ENCODE peak calls at places on chromosome 19, in ten cellular contexts. One of them, this sample, is unnamed.

GRCh38 chr19:42295831-42296525 is 6.0 kb upstream of the PRR19 start:
- DNase-seq in naive B cell: peak; percentile 87
- DNase-seq in A549: peak; percentile 86
- DNase-seq in ELF-1: peak; percentile 89
- DNase-seq in breast epithelium: peak; percentile 84
- DNase-seq in stimulated activated CD8-positive, alpha-beta memory T cell treated with anti-CD3 and anti-CD28 coated beads, Interleukin-4, amount 100 ng/mL, for 1 hour: peak; percentile 84
- DNase-seq in NCI-H524: peak; percentile 73
- DNase-seq in RPMI8226: peak; percentile 72
- DNase-seq in NCI-H510A treated with DMSO at 0.1 percent for 48 hours: peak; percentile 85
- DNase-seq in EL: peak; percentile 56
- DNase-seq in this sample: peak; percentile 89

GRCh38 chr19:2261438-2262172 is 5.4 kb upstream of the JSRP1 start:
- DNase-seq in breast epithelium: no peak
- DNase-seq in A549: peak; percentile 56
- DNase-seq in EL: no peak
- DNase-seq in NCI-H524: peak; percentile 31
- DNase-seq in naive B cell: no peak
- DNase-seq in stimulated activated CD8-positive, alpha-beta memory T cell treated with anti-CD3 and anti-CD28 coated beads, Interleukin-4, amount 100 ng/mL, for 1 hour: no peak
- DNase-seq in NCI-H510A treated with DMSO at 0.1 percent for 48 hours: no peak
- DNase-seq in RPMI8226: peak; percentile 66
- DNase-seq in ELF-1: peak; percentile 41
- DNase-seq in this sample: no peak

GRCh38 chr19:43538922-43539321 is 5.9 kb downstream of the ZNF575 start:
- DNase-seq in NCI-H510A treated with DMSO at 0.1 percent for 48 hours: no peak
- DNase-seq in stimulated activated CD8-positive, alpha-beta memory T cell treated with anti-CD3 and anti-CD28 coated beads, Interleukin-4, amount 100 ng/mL, for 1 hour: no peak
- DNase-seq in ELF-1: no peak
- DNase-seq in breast epithelium: no peak
- DNase-seq in NCI-H524: no peak
- DNase-seq in naive B cell: no peak
- DNase-seq in EL: no peak
- DNase-seq in RPMI8226: no peak
- DNase-seq in A549: no peak
- DNase-seq in this sample: no peak

GRCh38 chr19:43460362-43461016 is 4.9 kb downstream of the LYPD3 start:
- DNase-seq in ELF-1: no peak
- DNase-seq in RPMI8226: no peak
- DNase-seq in A549: no peak
- DNase-seq in breast epithelium: no peak
- DNase-seq in EL: no peak
- DNase-seq in stimulated activated CD8-positive, alpha-beta memory T cell treated with anti-CD3 and anti-CD28 coated beads, Interleukin-4, amount 100 ng/mL, for 1 hour: no peak
- DNase-seq in naive B cell: no peak
- DNase-seq in NCI-H524: no peak
- DNase-seq in NCI-H510A treated with DMSO at 0.1 percent for 48 hours: no peak
- DNase-seq in this sample: no peak

GRCh38 chr19:57511484-57511883 is 11.7 kb downstream of the ZNF773 start:
- DNase-seq in breast epithelium: no peak
- DNase-seq in NCI-H524: no peak
- DNase-seq in A549: no peak
- DNase-seq in RPMI8226: no peak
- DNase-seq in EL: no peak
- DNase-seq in ELF-1: no peak
- DNase-seq in NCI-H510A treated with DMSO at 0.1 percent for 48 hours: no peak
- DNase-seq in stimulated activated CD8-positive, alpha-beta memory T cell treated with anti-CD3 and anti-CD28 coated beads, Interleukin-4, amount 100 ng/mL, for 1 hour: no peak
- DNase-seq in naive B cell: no peak
- DNase-seq in this sample: no peak

GRCh38 chr19:16654621-16655020 is 5.3 kb downstream of the SMIM7 start:
- DNase-seq in ELF-1: no peak
- DNase-seq in NCI-H510A treated with DMSO at 0.1 percent for 48 hours: no peak
- DNase-seq in NCI-H524: peak; percentile 22
- DNase-seq in stimulated activated CD8-positive, alpha-beta memory T cell treated with anti-CD3 and anti-CD28 coated beads, Interleukin-4, amount 100 ng/mL, for 1 hour: no peak
- DNase-seq in RPMI8226: no peak
- DNase-seq in A549: no peak
- DNase-seq in naive B cell: no peak
- DNase-seq in EL: no peak
- DNase-seq in breast epithelium: no peak
- DNase-seq in this sample: no peak

GRCh38 chr19:18612772-18613588 is at the start of gene TMEM59L:
- DNase-seq in ELF-1: no peak
- DNase-seq in EL: no peak
- DNase-seq in A549: no peak
- DNase-seq in NCI-H510A treated with DMSO at 0.1 percent for 48 hours: peak; percentile 3
- DNase-seq in stimulated activated CD8-positive, alpha-beta memory T cell treated with anti-CD3 and anti-CD28 coated beads, Interleukin-4, amount 100 ng/mL, for 1 hour: no peak
- DNase-seq in breast epithelium: no peak
- DNase-seq in naive B cell: peak; percentile 48
- DNase-seq in RPMI8226: no peak
- DNase-seq in NCI-H524: no peak
- DNase-seq in this sample: peak; percentile 57

GRCh38 chr19:55116232-55117062 is 990 bp downstream of the PPP1R12C start:
- DNase-seq in naive B cell: peak; percentile 31
- DNase-seq in breast epithelium: peak; percentile 44
- DNase-seq in NCI-H510A treated with DMSO at 0.1 percent for 48 hours: peak; percentile 27
- DNase-seq in NCI-H524: peak; percentile 25
- DNase-seq in ELF-1: peak; percentile 54
- DNase-seq in EL: peak; percentile 76
- DNase-seq in RPMI8226: peak; percentile 73
- DNase-seq in stimulated activated CD8-positive, alpha-beta memory T cell treated with anti-CD3 and anti-CD28 coated beads, Interleukin-4, amount 100 ng/mL, for 1 hour: no peak
- DNase-seq in A549: peak; percentile 67
- DNase-seq in this sample: peak; percentile 81

GRCh38 chr19:58279042-58279924 is 528 bp downstream of the ZNF8 start:
- DNase-seq in ELF-1: peak; percentile 86
- DNase-seq in EL: peak; percentile 75
- DNase-seq in NCI-H510A treated with DMSO at 0.1 percent for 48 hours: peak; percentile 44
- DNase-seq in A549: peak; percentile 71
- DNase-seq in naive B cell: no peak
- DNase-seq in breast epithelium: peak; percentile 33
- DNase-seq in stimulated activated CD8-positive, alpha-beta memory T cell treated with anti-CD3 and anti-CD28 coated beads, Interleukin-4, amount 100 ng/mL, for 1 hour: no peak
- DNase-seq in NCI-H524: peak; percentile 62
- DNase-seq in RPMI8226: peak; percentile 71
- DNase-seq in this sample: peak; percentile 52

GRCh38 chr19:40605201-40605971 is 4.2 kb downstream of the LTBP4 start:
- DNase-seq in NCI-H510A treated with DMSO at 0.1 percent for 48 hours: peak; percentile 84
- DNase-seq in breast epithelium: peak; percentile 82
- DNase-seq in EL: peak; percentile 70
- DNase-seq in NCI-H524: no peak
- DNase-seq in ELF-1: peak; percentile 83
- DNase-seq in naive B cell: peak; percentile 79
- DNase-seq in A549: peak; percentile 96
- DNase-seq in stimulated activated CD8-positive, alpha-beta memory T cell treated with anti-CD3 and anti-CD28 coated beads, Interleukin-4, amount 100 ng/mL, for 1 hour: no peak
- DNase-seq in RPMI8226: peak; percentile 93
- DNase-seq in this sample: peak; percentile 86

GRCh38 chr19:44741841-44742352 is 6.6 kb upstream of the BCL3 start:
- DNase-seq in NCI-H524: peak; percentile 77
- DNase-seq in ELF-1: peak; percentile 76
- DNase-seq in naive B cell: no peak
- DNase-seq in EL: peak; percentile 100
- DNase-seq in breast epithelium: peak; percentile 97
- DNase-seq in NCI-H510A treated with DMSO at 0.1 percent for 48 hours: peak; percentile 32
- DNase-seq in A549: peak; percentile 100
- DNase-seq in stimulated activated CD8-positive, alpha-beta memory T cell treated with anti-CD3 and anti-CD28 coated beads, Interleukin-4, amount 100 ng/mL, for 1 hour: no peak
- DNase-seq in RPMI8226: peak; percentile 84
- DNase-seq in this sample: no peak

GRCh38 chr19:18300930-18301717 is 19.7 kb upstream of the JUND start:
- DNase-seq in RPMI8226: no peak
- DNase-seq in naive B cell: no peak
- DNase-seq in stimulated activated CD8-positive, alpha-beta memory T cell treated with anti-CD3 and anti-CD28 coated beads, Interleukin-4, amount 100 ng/mL, for 1 hour: no peak
- DNase-seq in breast epithelium: no peak
- DNase-seq in NCI-H524: no peak
- DNase-seq in EL: peak; percentile 79
- DNase-seq in A549: peak; percentile 88
- DNase-seq in NCI-H510A treated with DMSO at 0.1 percent for 48 hours: no peak
- DNase-seq in ELF-1: peak; percentile 73
- DNase-seq in this sample: no peak

GRCh38 chr19:3185482-3186376 is at the start of gene NCLN:
- DNase-seq in stimulated activated CD8-positive, alpha-beta memory T cell treated with anti-CD3 and anti-CD28 coated beads, Interleukin-4, amount 100 ng/mL, for 1 hour: peak; percentile 77
- DNase-seq in breast epithelium: peak; percentile 90
- DNase-seq in A549: peak; percentile 94
- DNase-seq in NCI-H524: peak; percentile 95
- DNase-seq in EL: peak; percentile 93
- DNase-seq in NCI-H510A treated with DMSO at 0.1 percent for 48 hours: peak; percentile 92
- DNase-seq in RPMI8226: peak; percentile 95
- DNase-seq in ELF-1: peak; percentile 96
- DNase-seq in naive B cell: peak; percentile 96
- DNase-seq in this sample: peak; percentile 95

GRCh38 chr19:50252111-50252886 is 48.9 kb downstream of the MYH14 start:
- DNase-seq in stimulated activated CD8-positive, alpha-beta memory T cell treated with anti-CD3 and anti-CD28 coated beads, Interleukin-4, amount 100 ng/mL, for 1 hour: no peak
- DNase-seq in breast epithelium: no peak
- DNase-seq in ELF-1: peak; percentile 86
- DNase-seq in naive B cell: peak; percentile 25
- DNase-seq in RPMI8226: peak; percentile 38
- DNase-seq in EL: peak; percentile 13
- DNase-seq in NCI-H510A treated with DMSO at 0.1 percent for 48 hours: no peak
- DNase-seq in A549: peak; percentile 58
- DNase-seq in NCI-H524: peak; percentile 13
- DNase-seq in this sample: peak; percentile 51

GRCh38 chr19:34359140-34359953 is 5.6 kb upstream of the GPI start:
- DNase-seq in NCI-H510A treated with DMSO at 0.1 percent for 48 hours: peak; percentile 93
- DNase-seq in breast epithelium: peak; percentile 93
- DNase-seq in stimulated activated CD8-positive, alpha-beta memory T cell treated with anti-CD3 and anti-CD28 coated beads, Interleukin-4, amount 100 ng/mL, for 1 hour: peak; percentile 80
- DNase-seq in A549: peak; percentile 100
- DNase-seq in EL: peak; percentile 97
- DNase-seq in ELF-1: peak; percentile 99
- DNase-seq in NCI-H524: peak; percentile 100
- DNase-seq in naive B cell: peak; percentile 89
- DNase-seq in RPMI8226: peak; percentile 95
- DNase-seq in this sample: peak; percentile 98

GRCh38 chr19:19624032-19624570 is 3.9 kb downstream of the LPAR2 start:
- DNase-seq in RPMI8226: no peak
- DNase-seq in stimulated activated CD8-positive, alpha-beta memory T cell treated with anti-CD3 and anti-CD28 coated beads, Interleukin-4, amount 100 ng/mL, for 1 hour: no peak
- DNase-seq in NCI-H510A treated with DMSO at 0.1 percent for 48 hours: no peak
- DNase-seq in breast epithelium: no peak
- DNase-seq in naive B cell: no peak
- DNase-seq in ELF-1: no peak
- DNase-seq in EL: no peak
- DNase-seq in NCI-H524: no peak
- DNase-seq in A549: no peak
- DNase-seq in this sample: no peak

GRCh38 chr19:41025411-41025810 is 34.3 kb downstream of the CYP2B6 start:
- DNase-seq in NCI-H510A treated with DMSO at 0.1 percent for 48 hours: no peak
- DNase-seq in A549: no peak
- DNase-seq in naive B cell: no peak
- DNase-seq in RPMI8226: no peak
- DNase-seq in breast epithelium: no peak
- DNase-seq in ELF-1: no peak
- DNase-seq in stimulated activated CD8-positive, alpha-beta memory T cell treated with anti-CD3 and anti-CD28 coated beads, Interleukin-4, amount 100 ng/mL, for 1 hour: no peak
- DNase-seq in NCI-H524: no peak
- DNase-seq in EL: no peak
- DNase-seq in this sample: no peak

GRCh38 chr19:52590728-52591127 is 20.6 kb downstream of the ZNF701 start:
- DNase-seq in EL: no peak
- DNase-seq in stimulated activated CD8-positive, alpha-beta memory T cell treated with anti-CD3 and anti-CD28 coated beads, Interleukin-4, amount 100 ng/mL, for 1 hour: no peak
- DNase-seq in A549: no peak
- DNase-seq in ELF-1: no peak
- DNase-seq in RPMI8226: no peak
- DNase-seq in NCI-H510A treated with DMSO at 0.1 percent for 48 hours: no peak
- DNase-seq in NCI-H524: no peak
- DNase-seq in breast epithelium: no peak
- DNase-seq in naive B cell: no peak
- DNase-seq in this sample: no peak

GRCh38 chr19:18697680-18698079 is 14.2 kb downstream of the CRTC1 start:
- DNase-seq in ELF-1: no peak
- DNase-seq in breast epithelium: no peak
- DNase-seq in A549: no peak
- DNase-seq in stimulated activated CD8-positive, alpha-beta memory T cell treated with anti-CD3 and anti-CD28 coated beads, Interleukin-4, amount 100 ng/mL, for 1 hour: no peak
- DNase-seq in RPMI8226: peak; percentile 93
- DNase-seq in EL: no peak
- DNase-seq in naive B cell: no peak
- DNase-seq in NCI-H524: peak; percentile 49
- DNase-seq in NCI-H510A treated with DMSO at 0.1 percent for 48 hours: peak; percentile 78
- DNase-seq in this sample: no peak